ENCODE peak calls at places on chromosomes 5 and 9, in eight cellular contexts. One of them, this sample, is unnamed.

GRCh38 chr5:124913329-124913653 is 166.9 kb upstream of the ZNF608 start:
- DNase-seq in H9: no peak
- DNase-seq in GM13977: no peak
- DNase-seq in omental fat pad: no peak
- DNase-seq in brain microvascular endothelial cell: no peak
- DNase-seq in neural progenitor cell: no peak
- DNase-seq in GM13976: no peak
- DNase-seq in astrocyte of the spinal cord: no peak
- DNase-seq in this sample: no peak

GRCh38 chr5:53777864-53778618 is 217.6 kb downstream of the NDUFS4 start:
- DNase-seq in omental fat pad: no peak
- DNase-seq in astrocyte of the spinal cord: no peak
- DNase-seq in GM13977: no peak
- DNase-seq in neural progenitor cell: no peak
- DNase-seq in brain microvascular endothelial cell: no peak
- DNase-seq in H9: no peak
- DNase-seq in GM13976: no peak
- DNase-seq in this sample: no peak

GRCh38 chr9:135501261-135502167 is 1.0 kb downstream of the MRPS2 start:
- DNase-seq in GM13977: peak
- DNase-seq in astrocyte of the spinal cord: peak
- DNase-seq in H9: peak
- DNase-seq in neural progenitor cell: no peak
- DNase-seq in omental fat pad: no peak
- DNase-seq in GM13976: peak
- DNase-seq in brain microvascular endothelial cell: no peak
- DNase-seq in this sample: peak

GRCh38 chr5:61228691-61229280 is 66.5 kb upstream of the SMIM15 start:
- DNase-seq in omental fat pad: no peak
- DNase-seq in brain microvascular endothelial cell: no peak
- DNase-seq in H9: no peak
- DNase-seq in astrocyte of the spinal cord: peak
- DNase-seq in GM13976: peak
- DNase-seq in GM13977: no peak
- DNase-seq in neural progenitor cell: no peak
- DNase-seq in this sample: peak

GRCh38 chr5:53359906-53360305 is 120.5 kb upstream of the FST start:
- DNase-seq in neural progenitor cell: no peak
- DNase-seq in H9: no peak
- DNase-seq in GM13976: no peak
- DNase-seq in GM13977: no peak
- DNase-seq in astrocyte of the spinal cord: no peak
- DNase-seq in omental fat pad: no peak
- DNase-seq in brain microvascular endothelial cell: no peak
- DNase-seq in this sample: no peak

GRCh38 chr5:123810253-123810652 is 298.3 kb downstream of the CSNK1G3 start:
- DNase-seq in GM13976: no peak
- DNase-seq in H9: no peak
- DNase-seq in GM13977: no peak
- DNase-seq in brain microvascular endothelial cell: no peak
- DNase-seq in omental fat pad: no peak
- DNase-seq in astrocyte of the spinal cord: no peak
- DNase-seq in neural progenitor cell: no peak
- DNase-seq in this sample: no peak

GRCh38 chr5:168209561-168209960 is 81.9 kb upstream of the WWC1 start:
- DNase-seq in brain microvascular endothelial cell: no peak
- DNase-seq in H9: no peak
- DNase-seq in GM13976: no peak
- DNase-seq in neural progenitor cell: no peak
- DNase-seq in omental fat pad: no peak
- DNase-seq in GM13977: no peak
- DNase-seq in astrocyte of the spinal cord: peak
- DNase-seq in this sample: no peak

GRCh38 chr9:111731916-111732315 is 62.8 kb downstream of the SHOC1 start:
- DNase-seq in brain microvascular endothelial cell: no peak
- DNase-seq in GM13976: no peak
- DNase-seq in GM13977: no peak
- DNase-seq in astrocyte of the spinal cord: peak
- DNase-seq in H9: no peak
- DNase-seq in neural progenitor cell: no peak
- DNase-seq in omental fat pad: no peak
- DNase-seq in this sample: no peak

GRCh38 chr5:10199700-10200099 is 50.0 kb downstream of the ATPSCKMT start:
- DNase-seq in astrocyte of the spinal cord: no peak
- DNase-seq in brain microvascular endothelial cell: no peak
- DNase-seq in GM13976: no peak
- DNase-seq in GM13977: no peak
- DNase-seq in neural progenitor cell: no peak
- DNase-seq in H9: no peak
- DNase-seq in omental fat pad: no peak
- DNase-seq in this sample: no peak

GRCh38 chr5:29649321-29649720 is 1544.2 kb upstream of the CDH6 start:
- DNase-seq in neural progenitor cell: no peak
- DNase-seq in H9: no peak
- DNase-seq in brain microvascular endothelial cell: no peak
- DNase-seq in GM13977: no peak
- DNase-seq in omental fat pad: no peak
- DNase-seq in GM13976: no peak
- DNase-seq in astrocyte of the spinal cord: no peak
- DNase-seq in this sample: no peak

GRCh38 chr5:69129413-69129812 is 35.6 kb downstream of the SLC30A5 start:
- DNase-seq in neural progenitor cell: no peak
- DNase-seq in GM13976: no peak
- DNase-seq in GM13977: no peak
- DNase-seq in omental fat pad: no peak
- DNase-seq in H9: no peak
- DNase-seq in astrocyte of the spinal cord: peak
- DNase-seq in brain microvascular endothelial cell: peak
- DNase-seq in this sample: no peak

GRCh38 chr9:130535818-130536521 is 43.4 kb upstream of the FUBP3 start:
- DNase-seq in brain microvascular endothelial cell: peak
- DNase-seq in astrocyte of the spinal cord: peak
- DNase-seq in omental fat pad: no peak
- DNase-seq in GM13977: no peak
- DNase-seq in GM13976: no peak
- DNase-seq in neural progenitor cell: peak
- DNase-seq in H9: no peak
- DNase-seq in this sample: no peak

GRCh38 chr5:135065306-135066265 is 31.6 kb upstream of the PITX1 start:
- DNase-seq in GM13977: no peak
- DNase-seq in astrocyte of the spinal cord: no peak
- DNase-seq in H9: no peak
- DNase-seq in brain microvascular endothelial cell: no peak
- DNase-seq in GM13976: no peak
- DNase-seq in omental fat pad: no peak
- DNase-seq in neural progenitor cell: no peak
- DNase-seq in this sample: no peak

GRCh38 chr5:62780230-62780629 is 201.6 kb downstream of the LRRC70 start:
- DNase-seq in astrocyte of the spinal cord: no peak
- DNase-seq in brain microvascular endothelial cell: no peak
- DNase-seq in neural progenitor cell: no peak
- DNase-seq in GM13976: no peak
- DNase-seq in omental fat pad: no peak
- DNase-seq in H9: no peak
- DNase-seq in GM13977: no peak
- DNase-seq in this sample: no peak

GRCh38 chr5:93532370-93532769 is 48.6 kb downstream of the NR2F1-AS1 start:
- DNase-seq in neural progenitor cell: peak
- DNase-seq in astrocyte of the spinal cord: peak
- DNase-seq in GM13976: no peak
- DNase-seq in H9: no peak
- DNase-seq in GM13977: no peak
- DNase-seq in omental fat pad: peak
- DNase-seq in brain microvascular endothelial cell: peak
- DNase-seq in this sample: no peak

GRCh38 chr5:172055421-172055820 is 49.0 kb upstream of the FBXW11 start:
- DNase-seq in astrocyte of the spinal cord: no peak
- DNase-seq in brain microvascular endothelial cell: no peak
- DNase-seq in GM13977: no peak
- DNase-seq in GM13976: no peak
- DNase-seq in omental fat pad: no peak
- DNase-seq in H9: no peak
- DNase-seq in neural progenitor cell: no peak
- DNase-seq in this sample: no peak

GRCh38 chr5:172054611-172055153 is 48.2 kb upstream of the FBXW11 start:
- DNase-seq in H9: no peak
- DNase-seq in omental fat pad: no peak
- DNase-seq in neural progenitor cell: no peak
- DNase-seq in GM13976: no peak
- DNase-seq in GM13977: no peak
- DNase-seq in brain microvascular endothelial cell: no peak
- DNase-seq in astrocyte of the spinal cord: no peak
- DNase-seq in this sample: no peak

GRCh38 chr5:172050070-172050469 is 43.6 kb upstream of the FBXW11 start:
- DNase-seq in omental fat pad: no peak
- DNase-seq in brain microvascular endothelial cell: no peak
- DNase-seq in GM13977: no peak
- DNase-seq in astrocyte of the spinal cord: no peak
- DNase-seq in H9: no peak
- DNase-seq in GM13976: no peak
- DNase-seq in neural progenitor cell: no peak
- DNase-seq in this sample: no peak

GRCh38 chr5:172051643-172052362 is 45.4 kb upstream of the FBXW11 start:
- DNase-seq in GM13976: no peak
- DNase-seq in brain microvascular endothelial cell: no peak
- DNase-seq in omental fat pad: no peak
- DNase-seq in astrocyte of the spinal cord: no peak
- DNase-seq in GM13977: no peak
- DNase-seq in H9: no peak
- DNase-seq in neural progenitor cell: no peak
- DNase-seq in this sample: no peak

GRCh38 chr5:172052454-172053236 is 46.2 kb upstream of the FBXW11 start:
- DNase-seq in omental fat pad: no peak
- DNase-seq in H9: no peak
- DNase-seq in astrocyte of the spinal cord: peak
- DNase-seq in GM13976: no peak
- DNase-seq in brain microvascular endothelial cell: peak
- DNase-seq in neural progenitor cell: peak
- DNase-seq in GM13977: no peak
- DNase-seq in this sample: no peak
- TF ChIP-seq CTCF in omental fat pad: no peak
- TF ChIP-seq CTCF in H9: no peak
- TF ChIP-seq CTCF in astrocyte of the spinal cord: peak
- TF ChIP-seq CTCF in GM13976: no peak
- TF ChIP-seq CTCF in brain microvascular endothelial cell: peak
- TF ChIP-seq CTCF in neural progenitor cell: no peak
- TF ChIP-seq CTCF in GM13977: no peak
- TF ChIP-seq CTCF in this sample: no peak

GRCh38 chr9:127707766-127708165 is 978 bp downstream of the CFAP157 start:
- DNase-seq in neural progenitor cell: no peak
- DNase-seq in astrocyte of the spinal cord: no peak
- DNase-seq in omental fat pad: no peak
- DNase-seq in GM13976: no peak
- DNase-seq in GM13977: peak
- DNase-seq in H9: no peak
- DNase-seq in brain microvascular endothelial cell: no peak
- DNase-seq in this sample: peak
- TF ChIP-seq CTCF in neural progenitor cell: no peak
- TF ChIP-seq CTCF in astrocyte of the spinal cord: no peak
- TF ChIP-seq CTCF in omental fat pad: no peak
- TF ChIP-seq CTCF in GM13976: no peak
- TF ChIP-seq CTCF in GM13977: peak
- TF ChIP-seq CTCF in H9: peak
- TF ChIP-seq CTCF in brain microvascular endothelial cell: no peak
- TF ChIP-seq CTCF in this sample: no peak

DNA sequence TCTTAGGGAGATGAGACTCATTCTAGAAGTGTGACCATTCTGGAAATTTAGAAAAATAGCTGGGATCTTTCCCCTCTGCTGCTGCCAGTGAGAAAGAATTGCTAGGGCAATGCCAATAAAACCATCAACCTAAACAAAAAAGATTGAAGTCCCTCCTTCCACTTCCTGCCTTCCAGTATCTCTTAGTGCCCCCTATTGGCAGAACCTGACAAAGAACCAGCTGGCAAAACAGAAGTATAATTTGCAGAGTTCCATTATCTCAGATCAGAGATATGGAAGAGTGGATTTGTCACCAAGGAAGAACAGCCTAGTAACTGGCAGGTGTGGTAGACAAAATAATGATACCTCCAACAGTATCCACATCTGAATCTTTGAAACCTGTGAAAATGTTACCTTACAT is 13.8 kb upstream of the PLCXD3 start:
- DNase-seq in H9: no peak
- DNase-seq in brain microvascular endothelial cell: no peak
- DNase-seq in GM13976: no peak
- DNase-seq in omental fat pad: no peak
- DNase-seq in astrocyte of the spinal cord: no peak
- DNase-seq in GM13977: no peak
- DNase-seq in neural progenitor cell: peak
- DNase-seq in this sample: no peak
- TF ChIP-seq CTCF in H9: peak
- TF ChIP-seq CTCF in brain microvascular endothelial cell: no peak
- TF ChIP-seq CTCF in GM13976: peak
- TF ChIP-seq CTCF in omental fat pad: no peak
- TF ChIP-seq CTCF in astrocyte of the spinal cord: peak
- TF ChIP-seq CTCF in GM13977: peak
- TF ChIP-seq CTCF in neural progenitor cell: peak
- TF ChIP-seq CTCF in this sample: peak

GRCh38 chr5:113804943-113805342 is 291.4 kb downstream of the YTHDC2 start:
- DNase-seq in neural progenitor cell: peak
- DNase-seq in GM13977: no peak
- DNase-seq in GM13976: no peak
- DNase-seq in astrocyte of the spinal cord: no peak
- DNase-seq in omental fat pad: no peak
- DNase-seq in brain microvascular endothelial cell: no peak
- DNase-seq in H9: peak
- DNase-seq in this sample: no peak

GRCh38 chr5:113806823-113807222 is 293.3 kb downstream of the YTHDC2 start:
- DNase-seq in GM13976: no peak
- DNase-seq in GM13977: no peak
- DNase-seq in brain microvascular endothelial cell: no peak
- DNase-seq in astrocyte of the spinal cord: peak
- DNase-seq in omental fat pad: no peak
- DNase-seq in H9: no peak
- DNase-seq in neural progenitor cell: peak
- DNase-seq in this sample: no peak

GRCh38 chr5:113804264-113804663 is 290.8 kb downstream of the YTHDC2 start:
- DNase-seq in astrocyte of the spinal cord: no peak
- DNase-seq in GM13977: no peak
- DNase-seq in neural progenitor cell: no peak
- DNase-seq in brain microvascular endothelial cell: no peak
- DNase-seq in H9: no peak
- DNase-seq in GM13976: no peak
- DNase-seq in omental fat pad: no peak
- DNase-seq in this sample: no peak

GRCh38 chr5:113807384-113808053 is 294.0 kb downstream of the YTHDC2 start:
- DNase-seq in omental fat pad: no peak
- DNase-seq in GM13976: no peak
- DNase-seq in neural progenitor cell: peak
- DNase-seq in astrocyte of the spinal cord: peak
- DNase-seq in H9: no peak
- DNase-seq in brain microvascular endothelial cell: no peak
- DNase-seq in GM13977: no peak
- DNase-seq in this sample: no peak

DNA sequence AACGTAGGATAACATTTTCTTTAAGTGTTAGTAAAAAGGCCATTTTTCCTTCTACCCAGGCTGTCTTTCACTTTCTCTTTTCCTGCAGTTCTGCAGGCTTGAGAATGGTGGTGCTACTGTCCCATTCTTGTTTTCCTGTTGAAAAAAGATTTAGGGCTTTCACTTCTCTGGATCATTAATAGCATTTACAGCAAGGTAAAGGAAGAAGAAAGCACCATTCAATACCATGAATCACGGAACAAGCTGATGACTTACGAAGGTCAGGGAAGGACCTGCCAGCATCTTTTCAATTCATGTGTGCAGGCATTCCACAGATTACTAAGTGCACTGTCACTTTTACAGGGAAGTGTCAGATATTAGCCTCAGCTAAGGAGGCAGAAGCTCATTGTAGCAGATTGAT is 292.8 kb downstream of the YTHDC2 start:
- DNase-seq in H9: no peak
- DNase-seq in astrocyte of the spinal cord: peak
- DNase-seq in GM13976: no peak
- DNase-seq in brain microvascular endothelial cell: no peak
- DNase-seq in neural progenitor cell: peak
- DNase-seq in omental fat pad: no peak
- DNase-seq in GM13977: no peak
- DNase-seq in this sample: no peak
- TF ChIP-seq CTCF in H9: peak
- TF ChIP-seq CTCF in astrocyte of the spinal cord: peak
- TF ChIP-seq CTCF in GM13976: no peak
- TF ChIP-seq CTCF in brain microvascular endothelial cell: peak
- TF ChIP-seq CTCF in neural progenitor cell: peak
- TF ChIP-seq CTCF in omental fat pad: no peak
- TF ChIP-seq CTCF in GM13977: no peak
- TF ChIP-seq CTCF in this sample: no peak